ENCODE peak calls at places on chromosomes 11 and 22, in four cellular contexts. One of them, this sample, is unnamed.

GRCh38 chr11:1218788-1219445 is 3.9 kb upstream of the MUC5B start:
- DNase-seq in GM20000: no peak
- DNase-seq in activated CD8-positive, alpha-beta T cell treated with anti-CD3 and anti-CD28 coated beads for 36 hours: no peak
- DNase-seq in nephron progenitor cell: no peak
- DNase-seq in this sample: no peak

GRCh38 chr11:72587696-72588095 is 86.5 kb downstream of the PDE2A start:
- DNase-seq in activated CD8-positive, alpha-beta T cell treated with anti-CD3 and anti-CD28 coated beads for 36 hours: no peak
- DNase-seq in GM20000: no peak
- DNase-seq in nephron progenitor cell: no peak
- DNase-seq in this sample: no peak

GRCh38 chr22:28012811-28013460 is 93.9 kb upstream of the PITPNB start:
- DNase-seq in activated CD8-positive, alpha-beta T cell treated with anti-CD3 and anti-CD28 coated beads for 36 hours: no peak
- DNase-seq in nephron progenitor cell: no peak
- DNase-seq in GM20000: no peak
- DNase-seq in this sample: no peak

GRCh38 chr11:80156062-80156461 is 715.2 kb upstream of the TENM4 start:
- DNase-seq in nephron progenitor cell: no peak
- DNase-seq in GM20000: no peak
- DNase-seq in activated CD8-positive, alpha-beta T cell treated with anti-CD3 and anti-CD28 coated beads for 36 hours: no peak
- DNase-seq in this sample: no peak

GRCh38 chr22:31923166-31923565 is 21.2 kb upstream of the YWHAH start:
- DNase-seq in nephron progenitor cell: no peak
- DNase-seq in GM20000: no peak
- DNase-seq in activated CD8-positive, alpha-beta T cell treated with anti-CD3 and anti-CD28 coated beads for 36 hours: no peak
- DNase-seq in this sample: no peak

GRCh38 chr11:9861860-9862725 is 198.2 kb downstream of the SWAP70 start:
- DNase-seq in GM20000: peak
- DNase-seq in nephron progenitor cell: peak
- DNase-seq in activated CD8-positive, alpha-beta T cell treated with anti-CD3 and anti-CD28 coated beads for 36 hours: peak
- DNase-seq in this sample: peak

GRCh38 chr11:109864161-109864661 is 229.0 kb upstream of the ZC3H12C start:
- DNase-seq in nephron progenitor cell: peak
- DNase-seq in activated CD8-positive, alpha-beta T cell treated with anti-CD3 and anti-CD28 coated beads for 36 hours: peak
- DNase-seq in GM20000: peak
- DNase-seq in this sample: peak

GRCh38 chr11:94933225-94934130 is 39.9 kb downstream of the CWC15 start:
- DNase-seq in GM20000: no peak
- DNase-seq in activated CD8-positive, alpha-beta T cell treated with anti-CD3 and anti-CD28 coated beads for 36 hours: no peak
- DNase-seq in nephron progenitor cell: peak
- DNase-seq in this sample: no peak

GRCh38 chr11:32874144-32874543 is 18.5 kb upstream of the QSER1 start:
- DNase-seq in nephron progenitor cell: no peak
- DNase-seq in GM20000: no peak
- DNase-seq in activated CD8-positive, alpha-beta T cell treated with anti-CD3 and anti-CD28 coated beads for 36 hours: no peak
- DNase-seq in this sample: no peak

GRCh38 chr22:29945435-29945834 is 62.5 kb downstream of the MTMR3 start:
- DNase-seq in nephron progenitor cell: no peak
- DNase-seq in activated CD8-positive, alpha-beta T cell treated with anti-CD3 and anti-CD28 coated beads for 36 hours: no peak
- DNase-seq in GM20000: no peak
- DNase-seq in this sample: no peak

GRCh38 chr11:101456812-101457211 is 127.0 kb downstream of the TRPC6 start:
- DNase-seq in nephron progenitor cell: no peak
- DNase-seq in GM20000: no peak
- DNase-seq in activated CD8-positive, alpha-beta T cell treated with anti-CD3 and anti-CD28 coated beads for 36 hours: no peak
- DNase-seq in this sample: no peak

GRCh38 chr22:41418717-41419116 is 27.9 kb downstream of the TOB2 start:
- DNase-seq in GM20000: no peak
- DNase-seq in activated CD8-positive, alpha-beta T cell treated with anti-CD3 and anti-CD28 coated beads for 36 hours: no peak
- DNase-seq in nephron progenitor cell: no peak
- DNase-seq in this sample: no peak

GRCh38 chr11:126824035-126824607 is 176.4 kb downstream of the KIRREL3 start:
- DNase-seq in nephron progenitor cell: no peak
- DNase-seq in activated CD8-positive, alpha-beta T cell treated with anti-CD3 and anti-CD28 coated beads for 36 hours: no peak
- DNase-seq in GM20000: no peak
- DNase-seq in this sample: no peak

GRCh38 chr11:85947431-85948272 is 92.5 kb downstream of the CCDC83 start:
- DNase-seq in activated CD8-positive, alpha-beta T cell treated with anti-CD3 and anti-CD28 coated beads for 36 hours: peak
- DNase-seq in nephron progenitor cell: no peak
- DNase-seq in GM20000: peak
- DNase-seq in this sample: peak

GRCh38 chr22:38948181-38948940 is 9.0 kb upstream of the APOBEC3A start:
- DNase-seq in nephron progenitor cell: no peak
- DNase-seq in activated CD8-positive, alpha-beta T cell treated with anti-CD3 and anti-CD28 coated beads for 36 hours: no peak
- DNase-seq in GM20000: no peak
- DNase-seq in this sample: no peak

GRCh38 chr11:109547356-109548027 is 125.5 kb downstream of the C11orf87 start:
- DNase-seq in nephron progenitor cell: no peak
- DNase-seq in activated CD8-positive, alpha-beta T cell treated with anti-CD3 and anti-CD28 coated beads for 36 hours: no peak
- DNase-seq in GM20000: no peak
- DNase-seq in this sample: no peak

GRCh38 chr11:503179-503981 is 3.7 kb downstream of the RNH1 start:
- DNase-seq in GM20000: peak
- DNase-seq in activated CD8-positive, alpha-beta T cell treated with anti-CD3 and anti-CD28 coated beads for 36 hours: peak
- DNase-seq in nephron progenitor cell: no peak
- DNase-seq in this sample: peak

GRCh38 chr11:18802381-18803257 is 11.0 kb upstream of the PTPN5 start:
- DNase-seq in GM20000: peak
- DNase-seq in activated CD8-positive, alpha-beta T cell treated with anti-CD3 and anti-CD28 coated beads for 36 hours: peak
- DNase-seq in nephron progenitor cell: peak
- DNase-seq in this sample: peak

GRCh38 chr22:45155050-45155840 is 8.5 kb upstream of the NUP50 start:
- DNase-seq in nephron progenitor cell: no peak
- DNase-seq in activated CD8-positive, alpha-beta T cell treated with anti-CD3 and anti-CD28 coated beads for 36 hours: no peak
- DNase-seq in GM20000: no peak
- DNase-seq in this sample: no peak

GRCh38 chr22:43441216-43441615 is 29.4 kb downstream of the MPPED1 start:
- DNase-seq in activated CD8-positive, alpha-beta T cell treated with anti-CD3 and anti-CD28 coated beads for 36 hours: no peak
- DNase-seq in GM20000: no peak
- DNase-seq in nephron progenitor cell: no peak
- DNase-seq in this sample: no peak

GRCh38 chr22:43440556-43440955 is 28.7 kb downstream of the MPPED1 start:
- DNase-seq in nephron progenitor cell: no peak
- DNase-seq in GM20000: no peak
- DNase-seq in activated CD8-positive, alpha-beta T cell treated with anti-CD3 and anti-CD28 coated beads for 36 hours: no peak
- DNase-seq in this sample: no peak

GRCh38 chr22:43443072-43443471 is 31.3 kb downstream of the MPPED1 start:
- DNase-seq in nephron progenitor cell: no peak
- DNase-seq in activated CD8-positive, alpha-beta T cell treated with anti-CD3 and anti-CD28 coated beads for 36 hours: no peak
- DNase-seq in GM20000: no peak
- DNase-seq in this sample: no peak

GRCh38 chr22:43441751-43442150 is 29.9 kb downstream of the MPPED1 start:
- DNase-seq in nephron progenitor cell: no peak
- DNase-seq in activated CD8-positive, alpha-beta T cell treated with anti-CD3 and anti-CD28 coated beads for 36 hours: no peak
- DNase-seq in GM20000: no peak
- DNase-seq in this sample: no peak

DNA sequence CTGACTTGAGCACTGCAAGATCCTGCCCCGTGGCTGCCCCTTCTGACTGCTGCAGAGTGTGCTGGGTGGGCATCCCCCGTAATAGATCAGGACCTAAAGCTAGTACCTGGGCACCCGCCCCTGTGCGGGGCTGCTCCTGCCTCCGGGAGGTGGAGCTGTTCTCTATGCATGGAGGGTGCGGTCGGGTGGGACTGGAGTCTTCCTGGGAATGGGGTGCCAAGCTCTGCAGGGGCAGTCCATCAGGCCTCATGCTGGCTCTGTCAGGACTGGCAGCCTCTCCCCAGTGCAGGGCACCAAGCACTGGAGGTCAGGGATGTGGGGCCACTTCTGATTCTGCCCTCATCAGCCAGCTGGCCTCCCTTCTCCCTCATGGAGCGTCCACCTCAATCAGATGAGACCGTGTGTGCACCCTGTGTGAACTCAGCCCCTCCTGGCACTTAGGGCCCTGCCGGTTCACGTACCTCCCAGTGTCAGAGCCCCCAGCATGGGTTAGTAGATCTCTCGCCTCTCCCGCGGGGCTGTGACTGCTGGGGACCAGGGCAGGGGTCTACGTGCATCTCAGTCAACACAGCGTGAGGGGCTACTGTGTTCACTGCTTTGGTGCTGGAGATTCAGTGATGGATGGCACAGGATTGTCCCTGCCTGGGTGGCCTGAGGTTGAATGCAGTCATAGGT is 30.7 kb downstream of the MPPED1 start:
- DNase-seq in nephron progenitor cell: no peak
- DNase-seq in GM20000: no peak
- DNase-seq in activated CD8-positive, alpha-beta T cell treated with anti-CD3 and anti-CD28 coated beads for 36 hours: no peak
- DNase-seq in this sample: no peak
- TF ChIP-seq CTCF in nephron progenitor cell: no peak
- TF ChIP-seq CTCF in GM20000: no peak
- TF ChIP-seq CTCF in activated CD8-positive, alpha-beta T cell treated with anti-CD3 and anti-CD28 coated beads for 36 hours: no peak
- TF ChIP-seq CTCF in this sample: no peak

DNA sequence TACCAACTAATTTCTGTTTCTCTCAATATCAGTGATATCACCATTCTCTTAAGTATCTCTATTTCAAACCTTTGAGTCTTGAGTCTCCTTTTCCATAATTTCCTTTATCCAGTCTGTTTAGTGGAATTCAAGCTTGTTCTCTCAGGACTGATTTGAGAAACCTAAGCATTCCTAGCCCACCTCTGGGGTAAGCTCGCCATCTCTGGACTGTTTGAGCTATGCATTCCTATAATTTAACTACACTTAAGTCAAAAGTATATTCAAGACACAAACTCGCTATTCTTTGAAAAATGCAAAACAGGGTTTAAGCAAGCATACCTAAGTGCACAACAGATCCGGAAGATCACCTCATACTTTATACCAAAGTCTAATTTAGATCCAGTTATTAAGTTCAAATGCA is 2.1 kb upstream of the DLAT start:
- DNase-seq in nephron progenitor cell: no peak
- DNase-seq in activated CD8-positive, alpha-beta T cell treated with anti-CD3 and anti-CD28 coated beads for 36 hours: no peak
- DNase-seq in GM20000: no peak
- DNase-seq in this sample: no peak
- TF ChIP-seq CTCF in nephron progenitor cell: no peak
- TF ChIP-seq CTCF in activated CD8-positive, alpha-beta T cell treated with anti-CD3 and anti-CD28 coated beads for 36 hours: no peak
- TF ChIP-seq CTCF in GM20000: no peak
- TF ChIP-seq CTCF in this sample: no peak

DNA sequence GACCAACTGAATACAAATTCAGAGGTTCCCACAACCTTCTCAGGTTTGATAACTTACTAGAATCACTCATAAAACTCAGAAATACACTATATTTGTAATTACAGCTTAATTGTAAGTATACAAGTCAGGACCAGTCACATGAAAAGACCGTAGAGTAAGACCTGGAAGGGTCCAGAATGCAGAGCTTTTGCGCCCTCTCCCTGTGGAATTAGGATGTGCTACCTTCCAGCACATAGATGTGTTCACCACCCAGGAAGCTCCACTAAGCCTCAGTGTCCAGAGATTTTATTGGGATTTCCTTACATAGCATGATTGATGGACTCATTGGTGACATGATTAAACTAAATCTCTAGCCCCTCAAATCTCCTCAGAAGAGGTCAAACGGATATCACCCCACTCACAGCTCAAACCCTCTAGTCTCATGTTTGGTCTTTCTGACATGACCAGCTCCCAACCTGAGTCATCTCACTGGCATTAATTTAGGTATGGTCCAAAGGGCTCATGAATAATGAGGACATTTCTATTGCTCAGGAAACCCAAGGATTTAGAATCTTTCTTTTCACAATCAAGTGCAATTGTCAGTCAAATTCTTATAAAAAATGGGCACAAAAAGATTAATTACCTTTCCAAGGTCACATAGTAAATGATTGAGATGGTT is 77.2 kb upstream of the UBASH3B start:
- DNase-seq in nephron progenitor cell: no peak
- DNase-seq in activated CD8-positive, alpha-beta T cell treated with anti-CD3 and anti-CD28 coated beads for 36 hours: peak
- DNase-seq in GM20000: no peak
- DNase-seq in this sample: peak
- TF ChIP-seq CTCF in nephron progenitor cell: no peak
- TF ChIP-seq CTCF in activated CD8-positive, alpha-beta T cell treated with anti-CD3 and anti-CD28 coated beads for 36 hours: no peak
- TF ChIP-seq CTCF in GM20000: no peak
- TF ChIP-seq CTCF in this sample: peak

GRCh38 chr11:124640660-124641059 is 18.0 kb downstream of the TBRG1 start:
- DNase-seq in GM20000: no peak
- DNase-seq in nephron progenitor cell: no peak
- DNase-seq in activated CD8-positive, alpha-beta T cell treated with anti-CD3 and anti-CD28 coated beads for 36 hours: no peak
- DNase-seq in this sample: no peak
- TF ChIP-seq CTCF in GM20000: no peak
- TF ChIP-seq CTCF in nephron progenitor cell: no peak
- TF ChIP-seq CTCF in activated CD8-positive, alpha-beta T cell treated with anti-CD3 and anti-CD28 coated beads for 36 hours: no peak
- TF ChIP-seq CTCF in this sample: no peak

DNA sequence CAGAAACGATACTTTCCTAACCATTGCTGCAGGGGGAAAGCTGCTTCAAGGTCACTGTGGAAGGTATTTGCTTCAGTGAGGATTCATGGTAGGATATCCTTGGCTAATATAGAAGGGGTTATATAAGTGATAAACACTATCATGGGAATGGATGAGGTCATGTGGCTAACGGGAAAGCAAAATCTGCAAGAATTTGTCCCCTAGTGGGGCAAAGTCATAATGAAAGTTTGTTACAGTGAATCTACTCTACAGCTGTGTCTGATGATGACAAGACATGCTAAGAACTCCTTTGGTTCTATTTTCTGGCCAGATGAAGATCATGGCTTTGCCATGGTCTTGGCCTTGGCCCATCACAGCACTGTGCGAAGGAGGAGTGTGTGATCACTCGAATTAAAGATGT is 13.8 kb downstream of the MMP20 start:
- DNase-seq in nephron progenitor cell: no peak
- DNase-seq in GM20000: peak
- DNase-seq in activated CD8-positive, alpha-beta T cell treated with anti-CD3 and anti-CD28 coated beads for 36 hours: no peak
- DNase-seq in this sample: peak
- TF ChIP-seq CTCF in nephron progenitor cell: no peak
- TF ChIP-seq CTCF in GM20000: no peak
- TF ChIP-seq CTCF in activated CD8-positive, alpha-beta T cell treated with anti-CD3 and anti-CD28 coated beads for 36 hours: no peak
- TF ChIP-seq CTCF in this sample: no peak

GRCh38 chr22:20805972-20806471 is 32.1 kb downstream of the SERPIND1 start:
- DNase-seq in activated CD8-positive, alpha-beta T cell treated with anti-CD3 and anti-CD28 coated beads for 36 hours: no peak
- DNase-seq in nephron progenitor cell: no peak
- DNase-seq in GM20000: no peak
- DNase-seq in this sample: no peak
- TF ChIP-seq CTCF in activated CD8-positive, alpha-beta T cell treated with anti-CD3 and anti-CD28 coated beads for 36 hours: no peak
- TF ChIP-seq CTCF in nephron progenitor cell: no peak
- TF ChIP-seq CTCF in GM20000: no peak
- TF ChIP-seq CTCF in this sample: no peak